ENCODE peak calls at places on chromosomes 13 and 19, in five cellular contexts. One of them, this sample, is unnamed.

GRCh38 chr13:44068737-44069136 is 189.0 kb downstream of the LACC1 start:
- DNase-seq in EL: peak
- DNase-seq in hepatic stellate cell: peak
- DNase-seq in OCI-M1: peak
- DNase-seq in NCI-H1694 treated with DMSO at 0.1 percent for 48 hours: no peak
- DNase-seq in this sample: no peak

GRCh38 chr13:111927181-111927540 is 139.8 kb upstream of the SOX1 start:
- DNase-seq in hepatic stellate cell: no peak
- DNase-seq in NCI-H1694 treated with DMSO at 0.1 percent for 48 hours: no peak
- DNase-seq in EL: no peak
- DNase-seq in OCI-M1: no peak
- DNase-seq in this sample: no peak

GRCh38 chr19:13459351-13459750 is 46.9 kb downstream of the CACNA1A start:
- DNase-seq in hepatic stellate cell: no peak
- DNase-seq in EL: no peak
- DNase-seq in NCI-H1694 treated with DMSO at 0.1 percent for 48 hours: no peak
- DNase-seq in OCI-M1: no peak
- DNase-seq in this sample: no peak

GRCh38 chr19:48963371-48964204 is 1.5 kb upstream of the FTL start:
- DNase-seq in OCI-M1: peak
- DNase-seq in NCI-H1694 treated with DMSO at 0.1 percent for 48 hours: no peak
- DNase-seq in hepatic stellate cell: peak
- DNase-seq in EL: peak
- DNase-seq in this sample: peak

GRCh38 chr19:31257426-31258130 is 91.7 kb downstream of the TSHZ3 start:
- DNase-seq in EL: no peak
- DNase-seq in NCI-H1694 treated with DMSO at 0.1 percent for 48 hours: no peak
- DNase-seq in OCI-M1: no peak
- DNase-seq in hepatic stellate cell: no peak
- DNase-seq in this sample: no peak

GRCh38 chr13:114025432-114026127 is 51.7 kb upstream of the C13orf46 start:
- DNase-seq in NCI-H1694 treated with DMSO at 0.1 percent for 48 hours: no peak
- DNase-seq in OCI-M1: no peak
- DNase-seq in hepatic stellate cell: peak
- DNase-seq in EL: no peak
- DNase-seq in this sample: peak

GRCh38 chr19:36008336-36008978 is at the start of gene SYNE4:
- DNase-seq in OCI-M1: no peak
- DNase-seq in NCI-H1694 treated with DMSO at 0.1 percent for 48 hours: no peak
- DNase-seq in EL: no peak
- DNase-seq in hepatic stellate cell: no peak
- DNase-seq in this sample: no peak

GRCh38 chr13:21033224-21033855 is 28.0 kb downstream of the LATS2 start:
- DNase-seq in hepatic stellate cell: no peak
- DNase-seq in EL: peak
- DNase-seq in OCI-M1: no peak
- DNase-seq in NCI-H1694 treated with DMSO at 0.1 percent for 48 hours: peak
- DNase-seq in this sample: no peak

GRCh38 chr13:106103779-106104178 is 431.7 kb downstream of the EFNB2 start:
- DNase-seq in OCI-M1: no peak
- DNase-seq in NCI-H1694 treated with DMSO at 0.1 percent for 48 hours: no peak
- DNase-seq in EL: peak
- DNase-seq in hepatic stellate cell: no peak
- DNase-seq in this sample: peak

GRCh38 chr13:97574926-97575325 is 141.0 kb downstream of the RAP2A start:
- DNase-seq in EL: peak
- DNase-seq in OCI-M1: peak
- DNase-seq in hepatic stellate cell: peak
- DNase-seq in NCI-H1694 treated with DMSO at 0.1 percent for 48 hours: peak
- DNase-seq in this sample: peak

GRCh38 chr19:6868341-6868740 is 19.0 kb upstream of the ADGRE1 start:
- DNase-seq in NCI-H1694 treated with DMSO at 0.1 percent for 48 hours: no peak
- DNase-seq in EL: no peak
- DNase-seq in hepatic stellate cell: no peak
- DNase-seq in OCI-M1: peak
- DNase-seq in this sample: peak

GRCh38 chr19:10537668-10538067 is 6.0 kb upstream of the ATG4D start:
- DNase-seq in NCI-H1694 treated with DMSO at 0.1 percent for 48 hours: no peak
- DNase-seq in OCI-M1: no peak
- DNase-seq in hepatic stellate cell: no peak
- DNase-seq in EL: no peak
- DNase-seq in this sample: no peak

GRCh38 chr13:73106513-73107214 is 47.9 kb downstream of the KLF5 start:
- DNase-seq in EL: no peak
- DNase-seq in OCI-M1: no peak
- DNase-seq in hepatic stellate cell: no peak
- DNase-seq in NCI-H1694 treated with DMSO at 0.1 percent for 48 hours: no peak
- DNase-seq in this sample: no peak

GRCh38 chr13:18946738-18947137 is 234.9 kb downstream of the TUBA3C start:
- DNase-seq in NCI-H1694 treated with DMSO at 0.1 percent for 48 hours: no peak
- DNase-seq in hepatic stellate cell: no peak
- DNase-seq in OCI-M1: no peak
- DNase-seq in EL: no peak
- DNase-seq in this sample: no peak

GRCh38 chr13:51803422-51804294 is at the start of gene DHRS12:
- DNase-seq in hepatic stellate cell: peak
- DNase-seq in EL: peak
- DNase-seq in OCI-M1: peak
- DNase-seq in NCI-H1694 treated with DMSO at 0.1 percent for 48 hours: peak
- DNase-seq in this sample: peak

GRCh38 chr19:3979289-3979673 is 6.0 kb downstream of the EEF2 start:
- DNase-seq in OCI-M1: no peak
- DNase-seq in NCI-H1694 treated with DMSO at 0.1 percent for 48 hours: no peak
- DNase-seq in EL: no peak
- DNase-seq in hepatic stellate cell: no peak
- DNase-seq in this sample: no peak